ENCODE peak calls at places on chromosome 3, in four cellular contexts. C is HepG2, U is HEK293T, W is H1. M is an unnamed sample.

GRCh38 chr3:101521251-101521701 is 8.3 kb upstream of the SENP7 start:
- DNase-seq in U (no peak), W (no peak), C (no peak), M (no peak)

GRCh38 chr3:112773864-112774263 is 72.8 kb downstream of the CD200R1L start:
- DNase-seq in W (no peak), C (no peak), U (no peak), M (no peak)

GRCh38 chr3:112561085-112561692 is 573 bp downstream of the ATG3 start:
- DNase-seq in C (peak), W (peak), U (peak), M (peak)

GRCh38 chr3:124591699-124592098 is 138.6 kb upstream of the UMPS start:
- DNase-seq in U (no peak), W (no peak), C (no peak), M (no peak)

GRCh38 chr3:48927928-48928327 is 9.3 kb downstream of the ARIH2 start:
- DNase-seq in W (no peak), C (no peak), U (no peak), M (no peak)

GRCh38 chr3:107153981-107154380 is 223.3 kb upstream of the CCDC54 start:
- DNase-seq in U (no peak), W (no peak), C (no peak), M (no peak)

GRCh38 chr3:123540285-123540684 is 44.6 kb downstream of the HACD2 start:
- DNase-seq in U (no peak), W (no peak), C (no peak), M (no peak)

GRCh38 chr3:173463250-173463649 is 65.7 kb downstream of the NLGN1 start:
- DNase-seq in W (no peak), U (no peak), C (no peak), M (no peak)

GRCh38 chr3:136110481-136110880 is 85.7 kb downstream of the MSL2 start:
- DNase-seq in C (no peak), W (no peak), U (no peak), M (no peak)

GRCh38 chr3:63532521-63532920 is 120.0 kb upstream of the SNTN start:
- DNase-seq in U (no peak), C (no peak), W (no peak), M (no peak)

GRCh38 chr3:170081079-170081741 is 43.4 kb downstream of the GPR160 start:
- DNase-seq in U (no peak), C (no peak), W (no peak), M (no peak)
- TF ChIP-seq SUZ12 in U (no peak), C (no peak), W (no peak), M (no peak)

DNA sequence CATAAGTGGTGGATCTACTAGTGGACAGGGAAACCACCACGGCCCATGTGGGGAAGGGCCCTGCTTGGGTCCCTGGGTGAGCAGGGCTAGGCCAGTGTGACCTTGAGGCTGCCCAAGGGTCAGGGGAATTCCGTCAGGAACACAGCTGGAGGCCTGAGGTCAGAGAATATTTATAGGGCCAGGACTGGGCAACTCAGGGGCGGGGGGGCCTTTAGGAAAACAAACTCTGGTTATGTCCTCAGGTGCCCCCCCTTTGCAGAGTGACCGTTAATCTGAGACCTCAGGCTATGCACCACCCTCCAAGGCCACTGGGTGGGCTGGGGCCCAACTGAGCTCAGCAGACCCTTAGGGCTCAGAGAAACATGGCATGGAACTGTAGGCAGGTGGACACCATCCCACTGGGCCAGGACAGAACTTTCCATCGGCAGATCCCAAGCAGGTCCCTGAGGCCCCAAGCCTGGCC is 2.5 kb downstream of the TWF2 start:
- DNase-seq in C (no peak), W (peak), U (no peak), M (no peak)
- TF ChIP-seq SUZ12 in C (no peak), W (no peak), U (no peak), M (no peak)

GRCh38 chr3:78634316-78634715 is 1133.5 kb downstream of the ROBO1 start:
- DNase-seq in W (no peak), C (no peak), U (no peak), M (no peak)
- TF ChIP-seq SUZ12 in W (no peak), C (no peak), U (no peak), M (no peak)

DNA sequence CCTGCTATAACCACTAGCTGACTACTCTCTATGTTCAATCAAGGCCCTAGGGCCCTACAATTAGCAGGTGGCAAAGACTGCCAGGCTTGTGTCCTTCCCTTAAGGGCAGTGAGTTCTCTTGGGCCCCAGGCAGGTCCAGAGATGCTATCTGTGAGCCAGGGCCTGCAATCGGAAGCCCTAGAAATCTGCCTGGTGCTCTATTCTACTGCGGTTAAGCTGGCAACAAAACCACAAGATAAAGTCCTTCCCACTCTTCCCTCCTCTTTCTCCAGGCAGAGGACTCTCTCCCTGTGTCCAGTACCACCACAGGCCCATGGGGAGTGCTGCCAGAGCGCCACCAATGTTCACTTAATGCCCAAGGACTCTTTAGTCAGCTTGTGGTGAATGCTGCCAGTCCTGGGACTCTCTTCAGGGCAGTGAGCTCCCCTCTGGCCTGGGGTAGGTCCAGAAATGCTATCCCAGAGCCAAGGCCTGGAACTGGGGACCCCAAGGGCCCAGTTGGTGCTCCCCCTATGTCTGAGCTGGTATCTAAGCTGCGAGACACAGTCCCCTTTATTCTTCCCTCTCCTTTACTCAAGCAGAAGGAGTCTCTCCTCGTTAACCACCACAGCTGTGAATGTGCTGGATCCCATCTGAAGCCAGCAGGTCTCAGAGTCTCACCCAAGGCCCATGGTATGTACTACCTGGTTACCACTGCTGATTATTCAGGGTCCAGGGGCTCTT is 34.7 kb downstream of the XXYLT1 start:
- DNase-seq in W (no peak), C (no peak), U (no peak), M (no peak)
- TF ChIP-seq SUZ12 in W (no peak), C (no peak), U (no peak), M (no peak)

GRCh38 chr3:141108002-141108401 is 56.9 kb downstream of the SPSB4 start:
- DNase-seq in C (no peak), W (no peak), U (no peak), M (no peak)

GRCh38 chr3:141106842-141107241 is 55.7 kb downstream of the SPSB4 start:
- DNase-seq in C (no peak), U (no peak), W (no peak), M (no peak)

GRCh38 chr3:141104151-141104741 is 53.1 kb downstream of the SPSB4 start:
- DNase-seq in U (no peak), W (no peak), C (no peak), M (no peak)

GRCh38 chr3:141103503-141103902 is 52.4 kb downstream of the SPSB4 start:
- DNase-seq in U (no peak), C (no peak), W (no peak), M (no peak)

DNA sequence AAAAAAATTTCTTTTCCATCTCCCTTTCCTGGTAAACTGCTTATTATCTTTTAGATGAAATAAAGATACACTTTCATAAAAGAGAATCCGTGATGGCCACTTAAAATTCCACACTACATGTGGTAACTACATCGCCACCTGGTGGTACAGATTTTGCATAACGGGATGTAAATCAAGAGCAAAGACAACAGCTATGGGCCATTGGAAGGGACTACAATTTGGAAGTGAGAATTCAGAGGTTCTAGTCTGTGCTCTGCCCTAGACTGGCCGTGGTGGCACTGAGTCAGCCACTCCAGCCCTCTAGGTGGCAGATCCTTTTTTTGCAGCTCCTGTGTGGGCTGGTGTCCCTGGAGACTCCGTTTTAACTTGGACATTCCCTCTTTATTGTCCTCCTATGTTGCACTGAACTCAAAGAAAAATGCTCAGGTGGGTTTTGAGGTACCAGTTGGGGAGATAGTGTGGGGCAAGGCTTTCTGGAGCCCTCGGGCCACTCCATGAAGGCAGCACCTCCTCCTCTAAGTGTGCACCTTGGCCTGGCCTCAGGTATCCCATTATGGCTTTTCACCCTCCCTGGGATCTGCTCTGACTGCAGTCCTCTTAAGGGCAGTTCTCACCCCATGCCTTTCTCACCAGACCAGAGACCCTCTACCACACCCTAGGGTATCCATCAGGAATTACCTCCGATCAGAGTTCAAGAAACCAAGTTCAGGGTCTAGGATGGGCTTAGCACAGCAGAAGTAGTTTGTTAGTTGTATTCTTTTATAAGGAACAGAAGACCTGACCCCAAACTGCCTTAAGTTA is 54.9 kb downstream of the SPSB4 start:
- DNase-seq in C (peak), W (peak), U (peak), M (peak)
- TF ChIP-seq SUZ12 in C (no peak), W (no peak), U (no peak), M (no peak)

DNA sequence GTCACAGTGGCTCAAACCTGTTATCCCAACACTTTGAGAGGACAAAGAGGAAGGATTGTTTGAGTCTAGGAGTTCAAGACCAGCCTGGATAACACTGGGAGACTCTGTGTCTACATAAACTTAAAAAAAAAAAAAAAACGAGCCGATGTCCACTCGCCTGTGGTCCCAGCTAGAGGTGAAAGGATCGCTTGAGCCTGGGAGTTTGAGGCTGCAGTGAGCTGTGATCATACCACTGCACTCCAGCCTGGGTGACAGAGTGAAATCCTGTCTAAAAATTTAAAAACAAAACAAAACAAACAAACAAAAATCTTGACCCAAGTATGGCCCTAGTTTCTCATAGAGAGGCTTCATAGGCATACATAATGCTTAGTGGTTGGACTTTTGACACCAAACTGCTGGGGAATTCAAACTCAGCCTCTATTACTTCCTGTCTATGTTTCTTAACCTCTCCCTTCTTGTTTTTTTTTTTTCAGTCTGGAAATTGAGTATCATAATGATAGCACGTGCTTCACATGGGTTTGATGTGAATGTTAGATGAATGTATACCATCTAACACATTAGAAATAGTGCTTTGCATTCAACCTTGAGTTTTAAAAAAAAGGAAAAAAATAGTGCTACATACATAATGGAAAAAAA is 46.4 kb upstream of the CAPN7 start:
- DNase-seq in W (no peak), U (no peak), C (peak), M (no peak)
- TF ChIP-seq SUZ12 in W (no peak), U (no peak), C (no peak), M (no peak)

GRCh38 chr3:194872669-194872977 is 186.9 kb downstream of the FAM43A start:
- DNase-seq in W (no peak), C (no peak), U (no peak), M (peak)
- TF ChIP-seq SUZ12 in W (no peak), C (no peak), U (no peak), M (no peak)

GRCh38 chr3:46845397-46845859 is 17.8 kb downstream of the MYL3 start:
- DNase-seq in U (peak), W (no peak), C (no peak), M (peak)
- TF ChIP-seq SUZ12 in U (no peak), W (no peak), C (no peak), M (no peak)

M was measured in NT2/D1.